ENCODE peak calls at places on chromosomes 12 and 14, in four cellular contexts. N is GM12878, Y is K562, A is HL-60. M is an unnamed sample.

GRCh38 chr12:114480309-114481199 is 74.6 kb upstream of the TBX5 start:
- DNase-seq in N (no peak), A (no peak), Y (no peak), M (no peak)

GRCh38 chr12:10272466-10272865 is 35.2 kb upstream of the KLRD1 start:
- DNase-seq in N (no peak), A (no peak), Y (no peak), M (no peak)

GRCh38 chr12:52769354-52769753 is 7.8 kb downstream of the KRT76 start:
- DNase-seq in A (no peak), Y (no peak), N (no peak), M (no peak)

GRCh38 chr12:54933381-54933780 is 51.2 kb downstream of the TESPA1 start:
- DNase-seq in Y (peak), A (no peak), N (peak), M (no peak)

GRCh38 chr12:98594050-98594853 is 766 bp downstream of the SLC25A3 start:
- DNase-seq in Y (peak), A (no peak), N (no peak), M (no peak)

GRCh38 chr12:53065975-53066593 is 13.1 kb downstream of the SPRYD3 start:
- DNase-seq in N (no peak), A (peak), Y (peak), M (peak)

GRCh38 chr12:125330645-125331341 is 265.6 kb downstream of the AACS start:
- DNase-seq in N (no peak), A (no peak), Y (peak), M (peak)

GRCh38 chr12:112686373-112686772 is 105.2 kb upstream of the RPH3A start:
- DNase-seq in Y (no peak), N (no peak), A (no peak), M (no peak)

GRCh38 chr12:49763006-49763591 is 21.7 kb downstream of the TMBIM6 start:
- DNase-seq in A (peak), N (no peak), Y (peak), M (peak)

GRCh38 chr12:116773276-116773731 is 35.2 kb downstream of the RNFT2 start:
- DNase-seq in N (no peak), A (no peak), Y (peak), M (no peak)

GRCh38 chr12:115216300-115216699 is 532.3 kb upstream of the TBX3 start:
- DNase-seq in A (no peak), Y (no peak), N (no peak), M (no peak)

GRCh38 chr12:69091447-69092022 is 147.8 kb upstream of the CPSF6 start:
- DNase-seq in A (no peak), N (no peak), Y (no peak), M (no peak)

GRCh38 chr12:67161322-67161918 is 107.7 kb upstream of the CAND1 start:
- DNase-seq in Y (peak), N (no peak), A (no peak), M (peak)

GRCh38 chr12:116156614-116157013 is 120.9 kb downstream of the MED13L start:
- DNase-seq in A (no peak), Y (no peak), N (no peak), M (no peak)

GRCh38 chr14:104103061-104104005 is 17.8 kb downstream of the ASPG start:
- DNase-seq in Y (no peak), N (no peak), A (no peak), M (no peak)

GRCh38 chr14:64721391-64721791 is 17.2 kb downstream of the PLEKHG3 start:
- DNase-seq in A (no peak), Y (no peak), N (no peak), M (no peak)
- TF ChIP-seq SPI1 in A (no peak), Y (no peak), N (no peak), M (no peak)

GRCh38 chr12:31991146-31991545 is 31.9 kb downstream of the RESF1 start:
- DNase-seq in A (no peak), Y (no peak), N (no peak), M (no peak)

GRCh38 chr12:31985832-31986231 is 26.6 kb downstream of the RESF1 start:
- DNase-seq in Y (no peak), A (no peak), N (no peak), M (no peak)

GRCh38 chr12:31989987-31990386 is 30.8 kb downstream of the RESF1 start:
- DNase-seq in Y (no peak), N (no peak), A (no peak), M (no peak)

GRCh38 chr12:31991815-31992214 is 32.6 kb downstream of the RESF1 start:
- DNase-seq in A (no peak), N (no peak), Y (no peak), M (no peak)

GRCh38 chr12:31989571-31989970 is 30.4 kb downstream of the RESF1 start:
- DNase-seq in Y (no peak), N (no peak), A (no peak), M (no peak)
- TF ChIP-seq SPI1 in Y (no peak), N (no peak), A (no peak), M (no peak)

DNA sequence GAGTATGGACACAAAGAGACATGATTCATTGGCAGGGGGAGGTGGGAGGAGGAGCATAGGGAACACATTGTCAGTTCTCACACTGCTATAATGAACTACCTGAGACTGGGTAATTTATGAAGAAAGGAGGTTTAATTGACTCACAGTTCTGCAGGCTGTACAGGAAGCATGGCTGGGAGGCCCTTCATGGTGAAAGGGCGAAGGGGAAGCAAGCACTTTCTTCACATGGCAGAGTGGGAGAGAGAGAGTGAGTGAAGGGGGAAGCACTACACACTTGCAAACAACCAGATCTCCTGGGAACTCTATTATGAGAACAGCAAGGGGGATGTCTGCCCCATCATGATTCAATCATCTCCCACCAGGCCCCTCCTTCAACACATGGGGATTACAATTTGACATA is 391.8 kb downstream of the BMP4 start:
- DNase-seq in A (no peak), Y (no peak), N (no peak), M (no peak)
- TF ChIP-seq SPI1 in A (no peak), Y (no peak), N (no peak), M (no peak)

GRCh38 chr12:88469136-88469535 is 111.1 kb downstream of the KITLG start:
- DNase-seq in N (no peak), A (no peak), Y (no peak), M (no peak)

GRCh38 chr12:88472248-88472647 is 108.0 kb downstream of the KITLG start:
- DNase-seq in N (no peak), Y (no peak), A (no peak), M (no peak)

GRCh38 chr12:88468546-88468945 is 111.7 kb downstream of the KITLG start:
- DNase-seq in N (no peak), Y (no peak), A (no peak), M (no peak)

GRCh38 chr12:88472775-88473174 is 107.5 kb downstream of the KITLG start:
- DNase-seq in A (no peak), Y (no peak), N (no peak), M (no peak)

GRCh38 chr12:88471641-88472040 is 108.6 kb downstream of the KITLG start:
- DNase-seq in N (no peak), Y (no peak), A (no peak), M (no peak)
- TF ChIP-seq SPI1 in N (no peak), Y (no peak), A (no peak), M (no peak)

DNA sequence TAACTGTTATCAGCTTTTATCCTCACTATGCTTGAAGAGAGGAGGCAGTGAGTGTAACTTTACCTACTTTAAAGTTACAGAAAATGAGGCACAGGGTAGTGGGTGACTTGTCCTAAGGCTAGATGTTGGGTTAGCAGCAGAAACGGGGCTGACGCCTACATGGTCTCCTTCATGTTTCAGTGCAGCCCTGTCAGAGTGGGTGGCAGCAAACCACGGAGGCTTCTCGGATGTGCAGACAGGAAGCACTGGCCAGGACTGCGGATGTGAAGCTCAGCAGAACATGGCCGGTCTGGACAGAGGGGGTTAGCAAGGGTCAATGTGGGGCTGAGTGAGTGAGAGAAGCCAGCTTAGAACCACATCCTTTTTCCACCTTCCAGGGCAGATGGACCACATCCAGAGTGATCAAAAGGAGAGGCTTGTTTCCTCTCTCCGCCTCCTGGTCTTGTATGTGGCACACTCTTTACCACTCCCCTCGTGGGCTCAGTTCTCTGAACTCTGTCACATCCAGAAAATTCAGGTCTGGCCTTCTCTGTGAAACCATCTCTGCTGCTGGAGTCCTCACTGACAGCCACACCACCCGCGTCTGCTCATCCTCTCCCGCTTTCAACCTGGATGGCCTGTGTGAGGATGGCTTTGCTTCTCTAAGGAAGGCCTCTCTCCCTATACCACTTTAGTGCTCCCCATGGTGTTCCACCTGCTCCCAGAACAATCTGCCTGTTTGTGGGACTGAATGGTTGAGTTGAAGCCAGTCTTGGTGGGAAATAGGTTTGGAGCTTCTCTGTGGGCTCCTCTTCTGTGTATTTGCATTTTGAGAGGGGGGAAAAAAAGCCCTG is 14.1 kb downstream of the SUSD6 start:
- DNase-seq in Y (peak), N (peak), A (no peak), M (no peak)
- TF ChIP-seq SPI1 in Y (no peak), N (peak), A (no peak), M (peak)

GRCh38 chr12:92457458-92458195 is 245.2 kb upstream of the PLEKHG7 start:
- DNase-seq in A (no peak), N (no peak), Y (no peak), M (no peak)
- TF ChIP-seq SPI1 in A (no peak), N (no peak), Y (no peak), M (no peak)

DNA sequence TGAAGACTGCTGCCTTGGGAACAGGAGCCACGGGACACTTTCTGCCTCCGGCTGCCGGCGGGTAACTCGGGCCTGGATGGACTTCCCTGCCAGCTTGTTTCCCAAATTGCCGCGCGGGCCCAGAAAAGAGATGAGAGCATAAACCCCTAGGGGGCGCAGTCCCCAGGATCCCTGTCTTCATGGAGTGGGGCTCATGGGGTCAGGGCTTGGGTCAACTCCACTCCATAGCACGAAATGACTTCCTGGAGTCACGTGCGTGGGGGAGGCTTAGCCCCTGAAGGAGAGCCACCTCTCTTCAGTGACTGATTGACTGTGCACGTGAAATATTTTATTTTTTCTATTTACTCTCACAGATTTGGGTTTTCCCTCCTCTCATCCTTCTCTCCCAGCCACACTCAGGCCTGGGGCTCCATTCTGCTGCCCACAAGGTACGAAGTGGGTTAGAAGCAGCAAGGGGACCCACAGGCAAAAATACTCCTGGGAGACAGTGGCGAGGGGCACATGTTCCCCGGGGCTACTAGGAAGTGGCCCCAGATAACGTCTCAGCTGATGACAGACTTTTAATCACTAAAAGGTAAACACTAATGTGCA is 10.0 kb downstream of the PGF start:
- DNase-seq in A (no peak), N (no peak), Y (peak), M (no peak)
- TF ChIP-seq SPI1 in A (no peak), N (no peak), Y (no peak), M (no peak)

GRCh38 chr12:30698346-30698745 is 2.7 kb upstream of the IPO8 start:
- DNase-seq in A (no peak), Y (no peak), N (no peak), M (no peak)
- TF ChIP-seq SPI1 in A (no peak), Y (no peak), N (no peak), M (no peak)

GRCh38 chr12:57242329-57242690 is 8.7 kb downstream of the STAC3 start:
- DNase-seq in Y (no peak), A (no peak), N (no peak), M (no peak)
- TF ChIP-seq SPI1 in Y (no peak), A (no peak), N (no peak), M (no peak)

GRCh38 chr14:68722968-68723577 is 69.8 kb downstream of the ZFP36L1 start:
- DNase-seq in A (no peak), Y (no peak), N (no peak), M (no peak)
- TF ChIP-seq SPI1 in A (no peak), Y (no peak), N (no peak), M (no peak)

M was measured in GM12891.